ENCODE peak calls at places on chromosomes 2 and 18, in four cellular contexts. One of them, this sample, is unnamed.

GRCh38 chr2:151853070-151853758 is 25.0 kb upstream of the ARL5A start:
- DNase-seq in COR-L47: no peak
- DNase-seq in T47D: no peak
- DNase-seq in endothelial cell: no peak
- DNase-seq in this sample: no peak

GRCh38 chr2:14712091-14712490 is 79.6 kb downstream of the LRATD1 start:
- DNase-seq in COR-L47: no peak
- DNase-seq in T47D: no peak
- DNase-seq in endothelial cell: no peak
- DNase-seq in this sample: no peak

GRCh38 chr2:30408961-30409387 is 38.1 kb upstream of the LCLAT1 start:
- DNase-seq in COR-L47: no peak
- DNase-seq in T47D: no peak
- DNase-seq in endothelial cell: no peak
- DNase-seq in this sample: no peak

GRCh38 chr18:70139138-70139537 is 66.3 kb downstream of the RTTN start:
- DNase-seq in COR-L47: no peak
- DNase-seq in T47D: no peak
- DNase-seq in endothelial cell: no peak
- DNase-seq in this sample: no peak

GRCh38 chr2:221610249-221610648 is 38.1 kb upstream of the EPHA4 start:
- DNase-seq in COR-L47: no peak
- DNase-seq in T47D: no peak
- DNase-seq in endothelial cell: no peak
- DNase-seq in this sample: no peak

GRCh38 chr18:75128911-75129716 is 79.8 kb downstream of the PTGR3 start:
- DNase-seq in COR-L47: no peak
- DNase-seq in T47D: no peak
- DNase-seq in endothelial cell: no peak
- DNase-seq in this sample: no peak

GRCh38 chr18:37985126-37985525 is 419.5 kb upstream of the CELF4 start:
- DNase-seq in COR-L47: no peak
- DNase-seq in T47D: no peak
- DNase-seq in endothelial cell: no peak
- DNase-seq in this sample: no peak

GRCh38 chr18:63963610-63964256 is 6.1 kb upstream of the SERPINB8 start:
- DNase-seq in COR-L47: peak; percentile 57
- DNase-seq in T47D: no peak
- DNase-seq in endothelial cell: peak; percentile 38
- DNase-seq in this sample: no peak

GRCh38 chr2:200378652-200379290 is 72.3 kb downstream of the SPATS2L start:
- DNase-seq in COR-L47: no peak
- DNase-seq in T47D: no peak
- DNase-seq in endothelial cell: no peak
- DNase-seq in this sample: no peak

GRCh38 chr2:235745597-235745996 is 251.8 kb downstream of the AGAP1 start:
- DNase-seq in COR-L47: no peak
- DNase-seq in T47D: no peak
- DNase-seq in endothelial cell: no peak
- DNase-seq in this sample: no peak

GRCh38 chr2:151928380-151928779 is 100.2 kb upstream of the ARL5A start:
- DNase-seq in COR-L47: no peak
- DNase-seq in T47D: no peak
- DNase-seq in endothelial cell: no peak
- DNase-seq in this sample: no peak

GRCh38 chr2:196315388-196316049 is 144.1 kb upstream of the STK17B start:
- DNase-seq in COR-L47: no peak
- DNase-seq in T47D: no peak
- DNase-seq in endothelial cell: no peak
- DNase-seq in this sample: no peak

GRCh38 chr2:98408155-98408554 is 36.5 kb upstream of the INPP4A start:
- DNase-seq in COR-L47: no peak
- DNase-seq in T47D: no peak
- DNase-seq in endothelial cell: no peak
- DNase-seq in this sample: no peak

GRCh38 chr2:96945011-96945410 is 41.4 kb downstream of the FAM178B start:
- DNase-seq in COR-L47: no peak
- DNase-seq in T47D: no peak
- DNase-seq in endothelial cell: no peak
- DNase-seq in this sample: no peak

GRCh38 chr2:118120001-118120400 is 31.7 kb downstream of the INSIG2 start:
- DNase-seq in COR-L47: no peak
- DNase-seq in T47D: no peak
- DNase-seq in endothelial cell: no peak
- DNase-seq in this sample: no peak

GRCh38 chr2:164722604-164723338 is 101.5 kb upstream of the GRB14 start:
- DNase-seq in COR-L47: no peak
- DNase-seq in T47D: no peak
- DNase-seq in endothelial cell: no peak
- DNase-seq in this sample: no peak

GRCh38 chr2:146214394-146214929 is 1630.4 kb upstream of the ACVR2A start:
- DNase-seq in COR-L47: no peak
- DNase-seq in T47D: no peak
- DNase-seq in endothelial cell: no peak
- DNase-seq in this sample: no peak

GRCh38 chr2:109020217-109020637 is 31.2 kb upstream of the EDAR start:
- DNase-seq in COR-L47: no peak
- DNase-seq in T47D: no peak
- DNase-seq in endothelial cell: no peak
- DNase-seq in this sample: peak; percentile 21

GRCh38 chr2:17430326-17430725 is 87.9 kb downstream of the RAD51AP2 start:
- DNase-seq in COR-L47: no peak
- DNase-seq in T47D: no peak
- DNase-seq in endothelial cell: no peak
- DNase-seq in this sample: no peak

GRCh38 chr18:55219059-55219458 is 259.8 kb upstream of the CCDC68 start:
- DNase-seq in COR-L47: peak; percentile 8
- DNase-seq in T47D: no peak
- DNase-seq in endothelial cell: no peak
- DNase-seq in this sample: no peak

GRCh38 chr2:149739171-149739879 is 151.8 kb upstream of the MMADHC start:
- DNase-seq in COR-L47: no peak
- DNase-seq in T47D: no peak
- DNase-seq in endothelial cell: no peak
- DNase-seq in this sample: no peak

GRCh38 chr2:121504316-121504715 is 26.4 kb upstream of the RNU4ATAC start:
- DNase-seq in COR-L47: no peak
- DNase-seq in T47D: no peak
- DNase-seq in endothelial cell: no peak
- DNase-seq in this sample: no peak

GRCh38 chr2:232292395-232293154 is 86.0 kb upstream of the ALPP start:
- DNase-seq in COR-L47: no peak
- DNase-seq in T47D: no peak
- DNase-seq in endothelial cell: peak; percentile 75
- DNase-seq in this sample: no peak

This sample was measured in HuH-7.5.